ENCODE peak calls at places on chromosomes 1 and 21, in ten cellular contexts. One of them, this sample, is unnamed.

GRCh38 chr1:183346276-183346732 is 71.9 kb downstream of the NMNAT2 start:
- DNase-seq in AG04450: no peak
- DNase-seq in PC-3: no peak
- DNase-seq in K562: no peak
- DNase-seq in left lung: no peak
- DNase-seq in tibial artery: no peak
- DNase-seq in hepatocyte: no peak
- DNase-seq in HCT116: no peak
- DNase-seq in upper lobe of right lung: no peak
- DNase-seq in prostate gland: no peak
- DNase-seq in this sample: no peak

GRCh38 chr1:210272666-210273065 is 40.1 kb downstream of the SERTAD4 start:
- DNase-seq in upper lobe of right lung: no peak
- DNase-seq in hepatocyte: peak; percentile 35
- DNase-seq in K562: no peak
- DNase-seq in tibial artery: no peak
- DNase-seq in PC-3: no peak
- DNase-seq in left lung: no peak
- DNase-seq in HCT116: no peak
- DNase-seq in AG04450: no peak
- DNase-seq in prostate gland: no peak
- DNase-seq in this sample: no peak

GRCh38 chr1:41805771-41806471 is 112.8 kb downstream of the HIVEP3 start:
- DNase-seq in hepatocyte: no peak
- DNase-seq in prostate gland: no peak
- DNase-seq in left lung: no peak
- DNase-seq in upper lobe of right lung: no peak
- DNase-seq in tibial artery: no peak
- DNase-seq in HCT116: no peak
- DNase-seq in K562: no peak
- DNase-seq in PC-3: no peak
- DNase-seq in AG04450: no peak
- DNase-seq in this sample: no peak

GRCh38 chr21:37870229-37870628 is 46.0 kb downstream of the KCNJ6 start:
- DNase-seq in tibial artery: no peak
- DNase-seq in HCT116: no peak
- DNase-seq in PC-3: no peak
- DNase-seq in hepatocyte: no peak
- DNase-seq in upper lobe of right lung: no peak
- DNase-seq in prostate gland: no peak
- DNase-seq in left lung: no peak
- DNase-seq in AG04450: no peak
- DNase-seq in K562: no peak
- DNase-seq in this sample: no peak

GRCh38 chr1:243596441-243597183 is 253.4 kb downstream of the AKT3 start:
- DNase-seq in left lung: no peak
- DNase-seq in PC-3: peak; percentile 94
- DNase-seq in HCT116: no peak
- DNase-seq in tibial artery: no peak
- DNase-seq in prostate gland: no peak
- DNase-seq in AG04450: peak; percentile 80
- DNase-seq in upper lobe of right lung: no peak
- DNase-seq in K562: no peak
- DNase-seq in hepatocyte: no peak
- DNase-seq in this sample: no peak

GRCh38 chr1:17574502-17574901 is 35.0 kb downstream of the ARHGEF10L start:
- DNase-seq in prostate gland: no peak
- DNase-seq in hepatocyte: peak; percentile 46
- DNase-seq in tibial artery: no peak
- DNase-seq in K562: no peak
- DNase-seq in PC-3: no peak
- DNase-seq in HCT116: no peak
- DNase-seq in left lung: no peak
- DNase-seq in AG04450: no peak
- DNase-seq in upper lobe of right lung: no peak
- DNase-seq in this sample: no peak

GRCh38 chr1:182003025-182003725 is 58.3 kb downstream of the ZNF648 start:
- DNase-seq in tibial artery: no peak
- DNase-seq in AG04450: no peak
- DNase-seq in PC-3: no peak
- DNase-seq in K562: no peak
- DNase-seq in upper lobe of right lung: no peak
- DNase-seq in hepatocyte: no peak
- DNase-seq in HCT116: no peak
- DNase-seq in left lung: no peak
- DNase-seq in prostate gland: no peak
- DNase-seq in this sample: no peak

GRCh38 chr21:38306407-38306806 is 49.6 kb downstream of the KCNJ15 start:
- DNase-seq in hepatocyte: no peak
- DNase-seq in HCT116: no peak
- DNase-seq in tibial artery: no peak
- DNase-seq in PC-3: peak; percentile 40
- DNase-seq in upper lobe of right lung: no peak
- DNase-seq in prostate gland: no peak
- DNase-seq in K562: no peak
- DNase-seq in left lung: no peak
- DNase-seq in AG04450: peak; percentile 70
- DNase-seq in this sample: no peak

GRCh38 chr1:211920141-211920572 is 89.6 kb upstream of the LPGAT1 start:
- DNase-seq in prostate gland: peak; percentile 62
- DNase-seq in left lung: no peak
- DNase-seq in PC-3: peak; percentile 70
- DNase-seq in AG04450: peak; percentile 21
- DNase-seq in upper lobe of right lung: no peak
- DNase-seq in K562: no peak
- DNase-seq in hepatocyte: no peak
- DNase-seq in HCT116: no peak
- DNase-seq in tibial artery: peak; percentile 70
- DNase-seq in this sample: no peak

GRCh38 chr21:37164742-37165141 is 91.7 kb downstream of the TTC3 start:
- DNase-seq in prostate gland: no peak
- DNase-seq in AG04450: no peak
- DNase-seq in left lung: no peak
- DNase-seq in tibial artery: no peak
- DNase-seq in upper lobe of right lung: no peak
- DNase-seq in hepatocyte: no peak
- DNase-seq in HCT116: no peak
- DNase-seq in PC-3: no peak
- DNase-seq in K562: no peak
- DNase-seq in this sample: no peak

GRCh38 chr1:204894606-204895005 is 23.9 kb downstream of the NFASC start:
- DNase-seq in upper lobe of right lung: no peak
- DNase-seq in prostate gland: no peak
- DNase-seq in K562: no peak
- DNase-seq in tibial artery: no peak
- DNase-seq in HCT116: no peak
- DNase-seq in left lung: no peak
- DNase-seq in hepatocyte: no peak
- DNase-seq in AG04450: no peak
- DNase-seq in PC-3: no peak
- DNase-seq in this sample: no peak

GRCh38 chr1:145967288-145967687 is 2.8 kb downstream of the POLR3GL start:
- DNase-seq in K562: no peak
- DNase-seq in PC-3: no peak
- DNase-seq in left lung: no peak
- DNase-seq in AG04450: no peak
- DNase-seq in hepatocyte: no peak
- DNase-seq in prostate gland: no peak
- DNase-seq in upper lobe of right lung: no peak
- DNase-seq in HCT116: no peak
- DNase-seq in tibial artery: no peak
- DNase-seq in this sample: no peak

GRCh38 chr1:145963218-145964019 is 956 bp downstream of the ANKRD34A start:
- DNase-seq in AG04450: no peak
- DNase-seq in upper lobe of right lung: no peak
- DNase-seq in left lung: no peak
- DNase-seq in tibial artery: no peak
- DNase-seq in hepatocyte: peak; percentile 34
- DNase-seq in K562: no peak
- DNase-seq in PC-3: peak; percentile 83
- DNase-seq in HCT116: no peak
- DNase-seq in prostate gland: no peak
- DNase-seq in this sample: no peak

GRCh38 chr1:145965119-145965744 is 742 bp downstream of the POLR3GL start:
- DNase-seq in HCT116: no peak
- DNase-seq in AG04450: no peak
- DNase-seq in left lung: no peak
- DNase-seq in hepatocyte: no peak
- DNase-seq in tibial artery: no peak
- DNase-seq in prostate gland: no peak
- DNase-seq in PC-3: peak; percentile 19
- DNase-seq in upper lobe of right lung: no peak
- DNase-seq in K562: no peak
- DNase-seq in this sample: no peak

GRCh38 chr1:145962157-145963102 is 1.9 kb downstream of the ANKRD34A start:
- DNase-seq in AG04450: no peak
- DNase-seq in upper lobe of right lung: peak; percentile 77
- DNase-seq in hepatocyte: peak; percentile 31
- DNase-seq in PC-3: peak; percentile 20
- DNase-seq in prostate gland: peak; percentile 57
- DNase-seq in left lung: peak; percentile 84
- DNase-seq in HCT116: no peak
- DNase-seq in K562: peak; percentile 78
- DNase-seq in tibial artery: peak; percentile 83
- DNase-seq in this sample: no peak

DNA sequence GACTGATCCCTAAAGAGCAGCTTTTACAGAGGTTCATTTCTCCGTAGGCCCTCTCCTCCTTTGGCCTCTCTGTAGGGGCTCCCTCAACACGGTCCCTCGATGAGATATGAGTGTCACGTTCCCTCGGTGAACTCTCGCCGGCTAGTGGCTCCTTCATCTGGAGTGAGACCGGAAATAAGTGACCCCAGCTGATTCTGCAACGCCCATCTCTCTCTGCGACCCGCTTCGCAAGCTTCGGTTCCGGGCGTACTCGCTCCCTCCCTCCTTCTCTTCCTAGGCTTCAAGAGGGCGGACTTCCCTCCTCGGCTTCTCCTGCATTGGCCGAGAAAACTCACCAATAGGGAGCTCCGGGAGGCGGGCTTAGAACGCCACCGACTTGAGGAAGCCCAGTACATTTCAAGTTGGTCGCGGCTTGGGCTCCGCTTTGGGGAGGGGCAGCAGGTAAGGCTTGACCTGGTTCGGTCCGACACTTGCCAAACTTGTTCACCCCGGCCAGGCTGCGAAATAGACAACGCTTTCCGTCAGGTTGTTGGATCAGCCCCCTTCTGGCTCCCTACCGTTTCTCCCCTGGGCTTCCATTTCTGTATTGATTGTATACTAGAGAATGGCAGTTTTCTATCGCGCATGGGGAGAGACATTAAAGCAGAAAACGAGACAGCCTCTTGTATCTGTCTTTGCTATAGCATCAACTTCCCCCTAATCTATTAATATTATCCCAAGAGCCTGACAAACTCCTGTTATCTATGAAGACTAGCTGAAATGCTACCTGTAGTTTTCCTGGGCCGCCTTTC is at the start of the genes ANKRD34A and POLR3GL:
- DNase-seq in prostate gland: peak; percentile 98
- DNase-seq in hepatocyte: peak; percentile 94
- DNase-seq in PC-3: peak; percentile 99
- DNase-seq in K562: peak; percentile 94
- DNase-seq in left lung: peak; percentile 97
- DNase-seq in HCT116: peak; percentile 92
- DNase-seq in upper lobe of right lung: peak; percentile 98
- DNase-seq in tibial artery: peak; percentile 98
- DNase-seq in AG04450: peak; percentile 72
- DNase-seq in this sample: peak; percentile 99
- TF ChIP-seq CTCF in prostate gland: peak; percentile 40
- TF ChIP-seq CTCF in hepatocyte: peak; percentile 4
- TF ChIP-seq CTCF in PC-3: no peak
- TF ChIP-seq CTCF in K562: no peak
- TF ChIP-seq CTCF in left lung: no peak
- TF ChIP-seq CTCF in HCT116: no peak
- TF ChIP-seq CTCF in upper lobe of right lung: no peak
- TF ChIP-seq CTCF in tibial artery: no peak
- TF ChIP-seq CTCF in AG04450: peak; percentile 15
- TF ChIP-seq CTCF in this sample: no peak

GRCh38 chr21:40208206-40208950 is 341.1 kb downstream of the PCP4 start:
- DNase-seq in hepatocyte: no peak
- DNase-seq in HCT116: no peak
- DNase-seq in prostate gland: no peak
- DNase-seq in left lung: no peak
- DNase-seq in K562: no peak
- DNase-seq in PC-3: no peak
- DNase-seq in tibial artery: no peak
- DNase-seq in AG04450: no peak
- DNase-seq in upper lobe of right lung: no peak
- DNase-seq in this sample: no peak
- H3K27ac ChIP-seq in hepatocyte: no peak overlapping the region
- H3K27ac ChIP-seq in HCT116: no peak overlapping the region
- H3K27ac ChIP-seq in prostate gland: no peak overlapping the region
- H3K27ac ChIP-seq in left lung: no peak overlapping the region
- H3K27ac ChIP-seq in K562: no peak overlapping the region
- H3K27ac ChIP-seq in PC-3: no peak overlapping the region
- H3K27ac ChIP-seq in tibial artery: no peak overlapping the region
- H3K27ac ChIP-seq in AG04450: no peak overlapping the region
- H3K27ac ChIP-seq in upper lobe of right lung: no peak overlapping the region
- H3K27ac ChIP-seq in this sample: no peak overlapping the region

GRCh38 chr1:156523801-156524480 is 23.4 kb upstream of the MEF2D start:
- DNase-seq in prostate gland: no peak
- DNase-seq in tibial artery: no peak
- DNase-seq in hepatocyte: no peak
- DNase-seq in PC-3: no peak
- DNase-seq in K562: peak; percentile 65
- DNase-seq in AG04450: no peak
- DNase-seq in left lung: no peak
- DNase-seq in upper lobe of right lung: no peak
- DNase-seq in HCT116: no peak
- DNase-seq in this sample: no peak
- H3K9me3 ChIP-seq in prostate gland: no peaks in the 10 kb centered on the region
- H3K9me3 ChIP-seq in tibial artery: no peaks in the 10 kb centered on the region
- H3K9me3 ChIP-seq in hepatocyte: no peaks in the 10 kb centered on the region
- H3K9me3 ChIP-seq in PC-3: no peaks in the 10 kb centered on the region
- H3K9me3 ChIP-seq in K562: no peaks in the 10 kb centered on the region
- H3K9me3 ChIP-seq in AG04450: no peaks in the 10 kb centered on the region
- H3K9me3 ChIP-seq in left lung: no peaks in the 10 kb centered on the region
- H3K9me3 ChIP-seq in upper lobe of right lung: no peaks in the 10 kb centered on the region
- H3K9me3 ChIP-seq in HCT116: no peaks in the 10 kb centered on the region
- H3K9me3 ChIP-seq in this sample: no peaks in the 10 kb centered on the region

DNA sequence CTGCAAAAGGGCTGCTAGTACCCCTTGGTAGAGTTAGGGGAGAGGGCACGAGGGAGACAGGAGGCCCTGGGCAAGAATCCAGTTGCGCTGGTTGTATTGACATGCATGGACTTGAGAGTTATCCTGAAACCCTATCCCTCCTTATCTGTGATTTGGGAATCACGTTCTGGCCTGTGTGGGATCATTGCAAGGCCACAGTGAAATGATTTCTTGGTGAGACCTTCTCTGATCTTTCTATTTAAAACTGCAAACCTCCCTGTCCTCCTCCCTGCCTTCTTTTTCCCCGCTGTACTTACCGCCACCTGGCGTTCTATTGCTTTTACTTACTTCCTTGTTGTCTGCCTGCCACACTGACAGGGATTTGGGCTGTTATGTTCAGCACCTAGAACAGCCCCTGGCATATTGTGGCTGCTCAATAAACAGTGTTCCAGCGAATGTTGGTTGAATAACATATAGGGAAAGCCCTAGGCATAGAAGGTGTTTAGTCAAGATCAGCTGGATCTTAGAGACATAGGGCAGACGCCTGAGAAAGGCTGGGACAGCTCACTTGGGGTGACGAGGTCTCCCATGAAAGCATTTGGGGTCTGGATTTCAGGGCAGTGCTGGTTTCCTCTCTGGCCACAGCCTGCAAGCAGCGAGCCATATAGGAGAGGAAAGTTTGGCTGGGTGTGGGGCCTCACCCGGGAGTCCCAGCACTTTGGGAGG is 25.6 kb downstream of the ALPL start:
- DNase-seq in prostate gland: peak; percentile 79
- DNase-seq in AG04450: no peak
- DNase-seq in upper lobe of right lung: no peak
- DNase-seq in hepatocyte: peak; percentile 75
- DNase-seq in tibial artery: no peak
- DNase-seq in PC-3: peak; percentile 73
- DNase-seq in left lung: no peak
- DNase-seq in K562: peak; percentile 72
- DNase-seq in HCT116: peak; percentile 29
- DNase-seq in this sample: no peak
- TF ChIP-seq CTCF in prostate gland: peak; percentile 65
- TF ChIP-seq CTCF in AG04450: peak; percentile 77
- TF ChIP-seq CTCF in upper lobe of right lung: peak; percentile 44
- TF ChIP-seq CTCF in hepatocyte: peak; percentile 59
- TF ChIP-seq CTCF in tibial artery: no peak
- TF ChIP-seq CTCF in PC-3: peak; percentile 76
- TF ChIP-seq CTCF in left lung: peak; percentile 28
- TF ChIP-seq CTCF in K562: peak; percentile 76
- TF ChIP-seq CTCF in HCT116: peak; percentile 76
- TF ChIP-seq CTCF in this sample: peak; percentile 34